ENCODE peak calls at places on chromosome 5, in ten cellular contexts. B, H, Y, R, D, Q, N, U, A and J are unnamed samples.

GRCh38 chr5:135608361-135608760 is 29.6 kb upstream of the CXCL14 start:
- DNase-seq in N (no peak), B (no peak), R (no peak), D (no peak), H (no peak), A (no peak), U (no peak), Q (no peak), Y (no peak), J (no peak)

GRCh38 chr5:73433982-73434342 is 14.6 kb downstream of the FOXD1 start:
- DNase-seq in B (no peak), A (no peak), H (no peak), R (no peak), U (peak), N (no peak), D (no peak), Y (no peak), Q (no peak), J (no peak)

GRCh38 chr5:79702606-79703380 is 13.2 kb downstream of the CMYA5 start:
- DNase-seq in N (peak), Y (peak), R (no peak), B (no peak), A (peak), D (no peak), H (no peak), Q (no peak), U (peak), J (peak)

GRCh38 chr5:150411245-150411979 is 1.3 kb downstream of the CD74 start:
- DNase-seq in B (no peak), Q (no peak), R (no peak), U (no peak), A (peak), D (no peak), Y (no peak), N (peak), H (peak), J (no peak)

GRCh38 chr5:123696948-123697347 is 185.0 kb downstream of the CSNK1G3 start:
- DNase-seq in Y (no peak), H (no peak), U (peak), Q (peak), N (peak), B (no peak), R (no peak), A (peak), D (peak), J (peak)

GRCh38 chr5:149345147-149345891 is at the start of gene GRPEL2:
- DNase-seq in B (peak), U (peak), Y (peak), H (peak), A (peak), R (peak), D (peak), N (peak), Q (peak), J (peak)

GRCh38 chr5:134018154-134018985 is 13.6 kb upstream of the VDAC1 start:
- DNase-seq in A (no peak), D (peak), R (no peak), Q (no peak), H (no peak), B (no peak), U (no peak), Y (peak), N (no peak), J (no peak)

GRCh38 chr5:118070041-118070440 is 918.3 kb downstream of the DTWD2 start:
- DNase-seq in R (no peak), Y (no peak), D (no peak), Q (no peak), B (no peak), U (no peak), H (no peak), N (no peak), A (no peak), J (no peak)

GRCh38 chr5:134656690-134657089 is 8.1 kb downstream of the SEC24A start:
- DNase-seq in B (no peak), D (no peak), R (no peak), H (no peak), N (no peak), Q (no peak), U (no peak), Y (peak), A (no peak), J (no peak)

GRCh38 chr5:5298841-5299543 is 123.5 kb upstream of the ICE1 start:
- DNase-seq in U (no peak), B (no peak), A (no peak), Y (no peak), D (no peak), H (no peak), N (no peak), Q (no peak), R (no peak), J (no peak)

GRCh38 chr5:76548525-76549229 is 74.5 kb downstream of the F2RL2 start:
- DNase-seq in U (no peak), B (no peak), Q (no peak), H (no peak), A (no peak), Y (peak), R (no peak), D (no peak), N (no peak), J (no peak)

GRCh38 chr5:76960004-76960625 is 7.3 kb downstream of the CRHBP start:
- DNase-seq in A (peak), N (no peak), H (no peak), R (no peak), B (no peak), D (no peak), Q (no peak), U (no peak), Y (no peak), J (no peak)

GRCh38 chr5:85921590-85921989 is 696.2 kb upstream of the COX7C start:
- DNase-seq in Q (no peak), N (no peak), Y (no peak), R (no peak), D (peak), U (no peak), H (no peak), A (no peak), B (no peak), J (no peak)

GRCh38 chr5:150567031-150567680 is 59.2 kb downstream of the NDST1 start:
- DNase-seq in R (no peak), Q (no peak), Y (no peak), A (peak), H (no peak), U (peak), N (no peak), D (no peak), B (no peak), J (peak)

GRCh38 chr5:40436535-40437237 is 243.0 kb upstream of the PTGER4 start:
- DNase-seq in A (no peak), Q (no peak), U (no peak), Y (no peak), D (no peak), H (no peak), N (no peak), R (no peak), B (no peak), J (no peak)

GRCh38 chr5:75265731-75266130 is 29.1 kb upstream of the ANKRD31 start:
- DNase-seq in N (no peak), Q (no peak), D (peak), Y (peak), U (peak), R (no peak), B (no peak), H (no peak), A (peak), J (peak)
- TF ChIP-seq CTCF in N (no peak), Q (no peak), D (peak), Y (peak), U (peak), R (peak), B (peak), H (no peak), A (peak), J (peak)

DNA sequence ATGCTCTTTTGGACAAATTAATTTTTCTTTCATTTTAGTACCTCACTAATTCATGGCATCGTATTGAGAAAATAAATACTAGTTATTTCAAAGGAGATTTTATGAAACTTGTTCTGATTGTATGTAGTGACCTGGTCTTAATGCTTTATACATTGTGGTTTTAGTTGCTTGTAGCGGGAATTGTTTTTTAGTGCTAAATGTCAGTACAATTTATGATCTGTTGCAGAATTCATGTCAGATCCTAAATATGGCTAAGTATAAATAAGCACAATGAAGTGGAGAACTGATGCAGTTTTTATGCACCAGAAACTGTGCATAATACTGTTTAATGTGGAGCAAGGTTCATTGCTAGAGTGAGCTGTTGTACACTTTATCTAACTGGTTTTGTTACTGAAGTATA is 308.8 kb downstream of the PJA2 start:
- DNase-seq in D (no peak), N (no peak), A (no peak), Q (no peak), H (no peak), U (peak), R (no peak), Y (no peak), B (no peak), J (no peak)
- TF ChIP-seq CTCF in D (no peak), N (no peak), A (no peak), Q (no peak), H (no peak), U (no peak), R (no peak), Y (no peak), B (no peak), J (no peak)

DNA sequence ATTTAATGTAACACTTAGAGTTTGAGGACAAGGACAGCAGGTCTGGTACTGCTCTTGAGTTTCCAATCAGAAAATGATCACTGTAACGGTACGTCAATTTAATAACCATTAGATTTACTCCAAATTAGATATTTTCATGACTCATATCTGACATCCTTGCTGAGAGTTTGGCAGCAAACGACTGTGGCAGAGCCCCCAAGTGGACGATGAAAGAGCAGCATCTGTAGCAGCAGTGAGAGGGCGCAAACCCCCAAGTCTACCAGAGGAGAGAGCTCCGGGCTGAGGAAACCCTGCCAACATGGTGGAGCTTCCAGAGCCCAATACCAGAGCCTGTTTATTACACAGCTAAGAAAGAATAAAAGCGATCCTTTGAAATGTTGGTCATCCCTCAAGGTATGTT is 73.2 kb upstream of the EPB41L4A start:
- DNase-seq in Q (peak), D (peak), R (no peak), B (no peak), A (peak), Y (peak), H (no peak), N (peak), U (peak), J (peak)
- TF ChIP-seq CTCF in Q (peak), D (peak), R (peak), B (peak), A (peak), Y (peak), H (peak), N (no peak), U (peak), J (peak)

GRCh38 chr5:129125819-129126218 is 31.3 kb downstream of the ISOC1 start:
- DNase-seq in A (no peak), R (no peak), N (no peak), H (no peak), Y (no peak), D (no peak), Q (no peak), U (no peak), B (no peak), J (no peak)
- TF ChIP-seq CTCF in A (peak), R (no peak), N (no peak), H (no peak), Y (no peak), D (no peak), Q (no peak), U (no peak), B (no peak), J (no peak)